ENCODE peak calls at places on chromosomes 1 and 21, in seven cellular contexts. One of them, this sample, is unnamed.

GRCh38 chr1:51575406-51576084 is 41.3 kb upstream of the OSBPL9 start:
- DNase-seq in PC-9: no peak
- DNase-seq in CD4-positive, CD25-positive, alpha-beta regulatory T cell: no peak
- DNase-seq in mammary epithelial cell: no peak
- DNase-seq in neuronal stem cell: no peak
- DNase-seq in NT2/D1: no peak
- DNase-seq in suprapubic skin: no peak
- DNase-seq in this sample: no peak

GRCh38 chr1:19825298-19825697 is 10.2 kb upstream of the RNF186 start:
- DNase-seq in mammary epithelial cell: no peak
- DNase-seq in NT2/D1: no peak
- DNase-seq in CD4-positive, CD25-positive, alpha-beta regulatory T cell: no peak
- DNase-seq in suprapubic skin: no peak
- DNase-seq in neuronal stem cell: no peak
- DNase-seq in PC-9: no peak
- DNase-seq in this sample: peak; percentile 64

GRCh38 chr1:237861944-237862343 is 28.8 kb downstream of the ZP4 start:
- DNase-seq in suprapubic skin: no peak
- DNase-seq in mammary epithelial cell: no peak
- DNase-seq in CD4-positive, CD25-positive, alpha-beta regulatory T cell: no peak
- DNase-seq in PC-9: no peak
- DNase-seq in NT2/D1: no peak
- DNase-seq in neuronal stem cell: no peak
- DNase-seq in this sample: no peak

GRCh38 chr21:37149411-37149810 is 76.4 kb downstream of the TTC3 start:
- DNase-seq in NT2/D1: no peak
- DNase-seq in PC-9: no peak
- DNase-seq in CD4-positive, CD25-positive, alpha-beta regulatory T cell: no peak
- DNase-seq in mammary epithelial cell: peak; percentile 14
- DNase-seq in neuronal stem cell: no peak
- DNase-seq in suprapubic skin: no peak
- DNase-seq in this sample: no peak

GRCh38 chr1:214422137-214422671 is 129.2 kb downstream of the PTPN14 start:
- DNase-seq in neuronal stem cell: no peak
- DNase-seq in NT2/D1: no peak
- DNase-seq in suprapubic skin: no peak
- DNase-seq in PC-9: no peak
- DNase-seq in mammary epithelial cell: peak; percentile 88
- DNase-seq in CD4-positive, CD25-positive, alpha-beta regulatory T cell: no peak
- DNase-seq in this sample: no peak

GRCh38 chr1:156502749-156503671 is 2.4 kb upstream of the MEF2D start:
- DNase-seq in CD4-positive, CD25-positive, alpha-beta regulatory T cell: no peak
- DNase-seq in mammary epithelial cell: peak; percentile 87
- DNase-seq in PC-9: peak; percentile 90
- DNase-seq in NT2/D1: peak; percentile 83
- DNase-seq in suprapubic skin: peak; percentile 88
- DNase-seq in neuronal stem cell: no peak
- DNase-seq in this sample: peak; percentile 91

GRCh38 chr1:179793281-179793680 is 50.2 kb downstream of the FAM163A start:
- DNase-seq in mammary epithelial cell: no peak
- DNase-seq in NT2/D1: no peak
- DNase-seq in suprapubic skin: no peak
- DNase-seq in neuronal stem cell: no peak
- DNase-seq in CD4-positive, CD25-positive, alpha-beta regulatory T cell: no peak
- DNase-seq in PC-9: no peak
- DNase-seq in this sample: no peak

GRCh38 chr1:171985639-171986038 is 144.3 kb downstream of the DNM3 start:
- DNase-seq in neuronal stem cell: no peak
- DNase-seq in suprapubic skin: no peak
- DNase-seq in PC-9: no peak
- DNase-seq in mammary epithelial cell: no peak
- DNase-seq in NT2/D1: no peak
- DNase-seq in CD4-positive, CD25-positive, alpha-beta regulatory T cell: no peak
- DNase-seq in this sample: no peak

GRCh38 chr1:51627672-51628071 is 10.8 kb downstream of the OSBPL9 start:
- DNase-seq in mammary epithelial cell: peak; percentile 52
- DNase-seq in suprapubic skin: no peak
- DNase-seq in neuronal stem cell: no peak
- DNase-seq in NT2/D1: peak; percentile 38
- DNase-seq in PC-9: no peak
- DNase-seq in CD4-positive, CD25-positive, alpha-beta regulatory T cell: no peak
- DNase-seq in this sample: no peak

GRCh38 chr1:220885971-220886370 is 6.7 kb downstream of the HLX start:
- DNase-seq in PC-9: no peak
- DNase-seq in suprapubic skin: no peak
- DNase-seq in CD4-positive, CD25-positive, alpha-beta regulatory T cell: no peak
- DNase-seq in NT2/D1: no peak
- DNase-seq in neuronal stem cell: no peak
- DNase-seq in mammary epithelial cell: no peak
- DNase-seq in this sample: no peak

GRCh38 chr1:220884981-220885918 is 6.0 kb downstream of the HLX start:
- DNase-seq in mammary epithelial cell: no peak
- DNase-seq in PC-9: no peak
- DNase-seq in suprapubic skin: no peak
- DNase-seq in NT2/D1: no peak
- DNase-seq in neuronal stem cell: no peak
- DNase-seq in CD4-positive, CD25-positive, alpha-beta regulatory T cell: no peak
- DNase-seq in this sample: no peak

GRCh38 chr1:220887868-220888664 is 8.8 kb downstream of the HLX start:
- DNase-seq in mammary epithelial cell: no peak
- DNase-seq in suprapubic skin: no peak
- DNase-seq in NT2/D1: no peak
- DNase-seq in neuronal stem cell: no peak
- DNase-seq in CD4-positive, CD25-positive, alpha-beta regulatory T cell: no peak
- DNase-seq in PC-9: no peak
- DNase-seq in this sample: no peak

GRCh38 chr1:220887202-220887867 is 8.1 kb downstream of the HLX start:
- DNase-seq in NT2/D1: peak; percentile 59
- DNase-seq in suprapubic skin: no peak
- DNase-seq in CD4-positive, CD25-positive, alpha-beta regulatory T cell: no peak
- DNase-seq in PC-9: no peak
- DNase-seq in neuronal stem cell: no peak
- DNase-seq in mammary epithelial cell: no peak
- DNase-seq in this sample: no peak

DNA sequence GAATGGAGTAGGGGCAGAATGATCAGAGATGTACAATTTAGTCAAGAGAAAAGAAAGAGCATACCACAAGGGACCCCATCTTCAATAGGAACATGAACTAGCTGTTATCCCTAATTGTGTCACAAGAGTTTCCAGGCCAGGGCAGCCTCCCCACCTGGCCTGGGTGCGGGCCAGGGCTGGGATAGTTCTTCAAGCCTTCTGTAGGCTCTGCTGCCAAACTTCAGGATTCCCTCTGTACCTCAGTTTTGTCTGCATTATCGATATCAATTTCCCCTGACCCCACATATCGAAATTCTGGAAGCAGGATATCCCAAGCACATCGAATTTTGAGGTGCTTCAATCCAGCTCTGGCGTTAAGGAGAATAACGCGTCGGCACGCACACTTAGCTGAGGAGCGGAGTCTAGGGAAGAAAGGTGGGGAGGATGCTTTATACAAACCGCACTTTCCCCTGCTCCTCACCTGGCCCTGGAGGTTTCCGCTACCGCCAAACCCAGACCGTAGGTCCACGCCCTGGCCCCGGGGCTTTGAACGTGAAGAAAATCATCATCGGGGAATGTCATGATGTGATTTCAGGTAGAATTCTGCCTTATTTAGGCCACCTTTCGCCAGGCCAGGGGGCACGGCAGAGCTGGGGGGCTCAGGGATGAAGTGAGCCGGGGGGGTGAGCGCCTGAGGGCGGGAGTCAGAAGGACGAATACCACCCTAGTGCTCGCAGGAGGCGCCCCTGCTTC is 7.4 kb downstream of the HLX start:
- DNase-seq in suprapubic skin: no peak
- DNase-seq in NT2/D1: no peak
- DNase-seq in mammary epithelial cell: no peak
- DNase-seq in CD4-positive, CD25-positive, alpha-beta regulatory T cell: no peak
- DNase-seq in PC-9: no peak
- DNase-seq in neuronal stem cell: no peak
- DNase-seq in this sample: no peak
- H3K36me3 ChIP-seq in suprapubic skin: peaks cover 14% of the 10 kb centered on the region
- H3K36me3 ChIP-seq in NT2/D1: no peaks in the 10 kb centered on the region
- H3K36me3 ChIP-seq in mammary epithelial cell: no peaks in the 10 kb centered on the region
- H3K36me3 ChIP-seq in CD4-positive, CD25-positive, alpha-beta regulatory T cell: no peaks in the 10 kb centered on the region
- H3K36me3 ChIP-seq in PC-9: no peaks in the 10 kb centered on the region
- H3K36me3 ChIP-seq in neuronal stem cell: no peaks in the 10 kb centered on the region
- H3K36me3 ChIP-seq in this sample: no peaks in the 10 kb centered on the region

GRCh38 chr1:28591708-28592313 is at the start of gene RAB42:
- DNase-seq in CD4-positive, CD25-positive, alpha-beta regulatory T cell: no peak
- DNase-seq in NT2/D1: no peak
- DNase-seq in neuronal stem cell: no peak
- DNase-seq in PC-9: no peak
- DNase-seq in mammary epithelial cell: no peak
- DNase-seq in suprapubic skin: peak; percentile 74
- DNase-seq in this sample: no peak
- H3K4me3 ChIP-seq in CD4-positive, CD25-positive, alpha-beta regulatory T cell: peak within 1 kb of the TSS; percentile 57
- H3K4me3 ChIP-seq in NT2/D1: peak within 1 kb of the TSS; percentile 69
- H3K4me3 ChIP-seq in neuronal stem cell: peak within 1 kb of the TSS; percentile 83
- H3K4me3 ChIP-seq in PC-9: peak within 1 kb of the TSS; percentile 54
- H3K4me3 ChIP-seq in mammary epithelial cell: peak within 1 kb of the TSS; percentile 7
- H3K4me3 ChIP-seq in suprapubic skin: peak within 1 kb of the TSS; percentile 65
- H3K4me3 ChIP-seq in this sample: peak within 1 kb of the TSS; percentile 65

GRCh38 chr1:93672069-93672468 is 9.6 kb downstream of the BCAR3 start:
- DNase-seq in PC-9: peak; percentile 89
- DNase-seq in NT2/D1: no peak
- DNase-seq in CD4-positive, CD25-positive, alpha-beta regulatory T cell: no peak
- DNase-seq in neuronal stem cell: no peak
- DNase-seq in mammary epithelial cell: peak; percentile 42
- DNase-seq in suprapubic skin: no peak
- DNase-seq in this sample: no peak

GRCh38 chr1:93671090-93671743 is 10.4 kb downstream of the BCAR3 start:
- DNase-seq in suprapubic skin: no peak
- DNase-seq in NT2/D1: no peak
- DNase-seq in CD4-positive, CD25-positive, alpha-beta regulatory T cell: no peak
- DNase-seq in neuronal stem cell: no peak
- DNase-seq in PC-9: no peak
- DNase-seq in mammary epithelial cell: no peak
- DNase-seq in this sample: no peak

GRCh38 chr1:93668951-93669350 is 12.7 kb downstream of the BCAR3 start:
- DNase-seq in PC-9: no peak
- DNase-seq in mammary epithelial cell: no peak
- DNase-seq in neuronal stem cell: no peak
- DNase-seq in NT2/D1: no peak
- DNase-seq in suprapubic skin: no peak
- DNase-seq in CD4-positive, CD25-positive, alpha-beta regulatory T cell: no peak
- DNase-seq in this sample: no peak

GRCh38 chr1:93669369-93669768 is 12.3 kb downstream of the BCAR3 start:
- DNase-seq in NT2/D1: no peak
- DNase-seq in PC-9: no peak
- DNase-seq in CD4-positive, CD25-positive, alpha-beta regulatory T cell: no peak
- DNase-seq in neuronal stem cell: no peak
- DNase-seq in suprapubic skin: no peak
- DNase-seq in mammary epithelial cell: no peak
- DNase-seq in this sample: no peak

DNA sequence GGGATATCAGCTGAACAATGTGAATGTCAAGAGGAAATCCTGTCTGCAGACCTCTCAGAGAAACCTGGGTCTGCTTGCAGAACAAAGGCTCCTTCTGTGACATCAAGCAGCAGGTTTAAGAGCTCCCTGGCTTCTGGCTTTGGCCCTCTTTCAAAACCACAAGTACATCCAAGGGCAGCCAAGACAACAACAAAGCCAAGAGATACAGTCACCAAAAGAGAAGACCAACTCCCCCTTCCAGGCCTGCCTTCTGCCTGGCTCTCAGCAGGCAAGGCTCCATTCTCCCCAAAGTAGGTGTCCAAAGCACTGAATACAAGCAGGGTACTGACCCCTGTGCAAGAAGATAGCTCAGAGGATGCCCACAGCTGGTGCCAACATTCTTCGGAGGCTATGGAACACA is 11.5 kb downstream of the BCAR3 start:
- DNase-seq in CD4-positive, CD25-positive, alpha-beta regulatory T cell: no peak
- DNase-seq in mammary epithelial cell: peak; percentile 82
- DNase-seq in PC-9: peak; percentile 71
- DNase-seq in NT2/D1: no peak
- DNase-seq in suprapubic skin: no peak
- DNase-seq in neuronal stem cell: no peak
- DNase-seq in this sample: no peak
- H3K4me1 ChIP-seq in CD4-positive, CD25-positive, alpha-beta regulatory T cell: no peaks in the 10 kb centered on the region
- H3K4me1 ChIP-seq in mammary epithelial cell: peaks cover 77% of the 10 kb centered on the region
- H3K4me1 ChIP-seq in PC-9: peaks cover 100% of the 10 kb centered on the region
- H3K4me1 ChIP-seq in NT2/D1: peaks cover 3% of the 10 kb centered on the region
- H3K4me1 ChIP-seq in suprapubic skin: peaks cover 97% of the 10 kb centered on the region
- H3K4me1 ChIP-seq in neuronal stem cell: peaks cover 3% of the 10 kb centered on the region
- H3K4me1 ChIP-seq in this sample: peaks cover 3% of the 10 kb centered on the region

GRCh38 chr21:32378956-32379355 is 13.9 kb downstream of the URB1 start:
- DNase-seq in mammary epithelial cell: no peak
- DNase-seq in PC-9: no peak
- DNase-seq in neuronal stem cell: no peak
- DNase-seq in suprapubic skin: peak; percentile 42
- DNase-seq in CD4-positive, CD25-positive, alpha-beta regulatory T cell: no peak
- DNase-seq in NT2/D1: no peak
- DNase-seq in this sample: no peak
- H3K36me3 ChIP-seq in mammary epithelial cell: peaks cover 48% of the 10 kb centered on the region
- H3K36me3 ChIP-seq in PC-9: no peaks in the 10 kb centered on the region
- H3K36me3 ChIP-seq in neuronal stem cell: peaks cover 27% of the 10 kb centered on the region
- H3K36me3 ChIP-seq in suprapubic skin: peaks cover 65% of the 10 kb centered on the region
- H3K36me3 ChIP-seq in CD4-positive, CD25-positive, alpha-beta regulatory T cell: peaks cover 75% of the 10 kb centered on the region
- H3K36me3 ChIP-seq in NT2/D1: peaks cover 99% of the 10 kb centered on the region
- H3K36me3 ChIP-seq in this sample: peaks cover 20% of the 10 kb centered on the region

GRCh38 chr21:33026299-33026858 is 644 bp downstream of the OLIG2 start:
- DNase-seq in CD4-positive, CD25-positive, alpha-beta regulatory T cell: no peak
- DNase-seq in NT2/D1: no peak
- DNase-seq in suprapubic skin: no peak
- DNase-seq in PC-9: no peak
- DNase-seq in mammary epithelial cell: no peak
- DNase-seq in neuronal stem cell: no peak
- DNase-seq in this sample: no peak
- H3K4me3 ChIP-seq in CD4-positive, CD25-positive, alpha-beta regulatory T cell: no peak overlapping the region
- H3K4me3 ChIP-seq in NT2/D1: peak overlapping the region; percentile 43
- H3K4me3 ChIP-seq in suprapubic skin: no peak overlapping the region
- H3K4me3 ChIP-seq in PC-9: no peak overlapping the region
- H3K4me3 ChIP-seq in mammary epithelial cell: no peak overlapping the region
- H3K4me3 ChIP-seq in neuronal stem cell: peak overlapping the region; percentile 73
- H3K4me3 ChIP-seq in this sample: no peak overlapping the region

GRCh38 chr1:22402336-22403053 is 49.2 kb upstream of the ZBTB40 start:
- DNase-seq in NT2/D1: no peak
- DNase-seq in neuronal stem cell: no peak
- DNase-seq in PC-9: no peak
- DNase-seq in CD4-positive, CD25-positive, alpha-beta regulatory T cell: no peak
- DNase-seq in suprapubic skin: no peak
- DNase-seq in mammary epithelial cell: no peak
- DNase-seq in this sample: no peak
- H3K4me1 ChIP-seq in NT2/D1: no peaks in the 10 kb centered on the region
- H3K4me1 ChIP-seq in neuronal stem cell: no peaks in the 10 kb centered on the region
- H3K4me1 ChIP-seq in PC-9: peaks cover 9% of the 10 kb centered on the region
- H3K4me1 ChIP-seq in CD4-positive, CD25-positive, alpha-beta regulatory T cell: peaks cover 7% of the 10 kb centered on the region
- H3K4me1 ChIP-seq in suprapubic skin: no peaks in the 10 kb centered on the region
- H3K4me1 ChIP-seq in mammary epithelial cell: no peaks in the 10 kb centered on the region
- H3K4me1 ChIP-seq in this sample: no peaks in the 10 kb centered on the region

GRCh38 chr1:240598201-240598600 is 13.8 kb downstream of the GREM2 start:
- DNase-seq in CD4-positive, CD25-positive, alpha-beta regulatory T cell: no peak
- DNase-seq in NT2/D1: no peak
- DNase-seq in mammary epithelial cell: no peak
- DNase-seq in PC-9: no peak
- DNase-seq in suprapubic skin: no peak
- DNase-seq in neuronal stem cell: no peak
- DNase-seq in this sample: no peak
- H3K36me3 ChIP-seq in CD4-positive, CD25-positive, alpha-beta regulatory T cell: no peaks in the 10 kb centered on the region
- H3K36me3 ChIP-seq in NT2/D1: no peaks in the 10 kb centered on the region
- H3K36me3 ChIP-seq in mammary epithelial cell: no peaks in the 10 kb centered on the region
- H3K36me3 ChIP-seq in PC-9: no peaks in the 10 kb centered on the region
- H3K36me3 ChIP-seq in suprapubic skin: no peaks in the 10 kb centered on the region
- H3K36me3 ChIP-seq in neuronal stem cell: no peaks in the 10 kb centered on the region
- H3K36me3 ChIP-seq in this sample: no peaks in the 10 kb centered on the region

GRCh38 chr1:45327644-45328515 is 1.2 kb downstream of the HPDL start:
- DNase-seq in CD4-positive, CD25-positive, alpha-beta regulatory T cell: no peak
- DNase-seq in neuronal stem cell: no peak
- DNase-seq in mammary epithelial cell: no peak
- DNase-seq in NT2/D1: no peak
- DNase-seq in suprapubic skin: peak; percentile 53
- DNase-seq in PC-9: no peak
- DNase-seq in this sample: no peak
- H3K4me3 ChIP-seq in CD4-positive, CD25-positive, alpha-beta regulatory T cell: no peak overlapping the region
- H3K4me3 ChIP-seq in neuronal stem cell: peak overlapping the region; percentile 17
- H3K4me3 ChIP-seq in mammary epithelial cell: no peak overlapping the region
- H3K4me3 ChIP-seq in NT2/D1: no peak overlapping the region
- H3K4me3 ChIP-seq in suprapubic skin: peak overlapping the region; percentile 54
- H3K4me3 ChIP-seq in PC-9: peak overlapping the region; percentile 85
- H3K4me3 ChIP-seq in this sample: no peak overlapping the region

This sample was measured in iPS DF 6.9.